ENCODE peak calls at places on chromosomes 4 and X, in seven cellular contexts. I is AG04449; O is stimulated activated CD4-positive, alpha-beta T cell treated with anti-CD3 and anti-CD28 coated beads, TNF-alpha, amount 100 ng/mL, for 48 hours; P is skeletal muscle cell; V is NCI-H1092 treated with DMSO at 0.1 percent for 48 hours; J is occipital lobe; C is T follicular helper cell. Q is an unnamed sample.

GRCh38 chr4:93759506-93759905 is 69.0 kb upstream of the ATOH1 start:
- DNase-seq in C (no peak), I (no peak), O (no peak), P (no peak), J (no peak), V (no peak), Q (no peak)

GRCh38 chr4:5706486-5707290 is 1.7 kb downstream of the EVC2 start:
- DNase-seq in J (no peak), V (no peak), C (no peak), O (no peak), I (no peak), P (no peak), Q (no peak)

GRCh38 chr4:2249526-2249991 is 7.6 kb upstream of the HAUS3 start:
- DNase-seq in O (no peak), C (no peak), J (no peak), V (no peak), P (no peak), I (no peak), Q (no peak)

GRCh38 chr4:85751907-85752306 is 277.0 kb downstream of the ARHGAP24 start:
- DNase-seq in V (no peak), J (no peak), C (no peak), P (no peak), I (no peak), O (no peak), Q (no peak)

GRCh38 chrX:40068048-40068447 is 29.7 kb downstream of the BCOR start:
- DNase-seq in P (no peak), J (no peak), O (no peak), I (no peak), V (no peak), C (no peak), Q (no peak)

GRCh38 chrX:68375803-68376202 is 57.5 kb downstream of the OPHN1 start:
- DNase-seq in O (no peak), V (no peak), J (no peak), C (no peak), I (no peak), P (no peak), Q (no peak)

GRCh38 chr4:116880625-116881024 is 204.8 kb downstream of the TRAM1L1 start:
- DNase-seq in O (no peak), V (no peak), J (no peak), I (no peak), P (no peak), C (no peak), Q (no peak)

GRCh38 chr4:81724925-81725329 is 253.2 kb upstream of the RASGEF1B start:
- DNase-seq in I (no peak), P (no peak), O (peak; percentile 29), J (peak; percentile 50), V (no peak), C (no peak), Q (peak; percentile 19)

GRCh38 chr4:141499454-141499853 is 136.9 kb upstream of the IL15 start:
- DNase-seq in O (no peak), V (no peak), J (no peak), I (no peak), P (no peak), C (no peak), Q (no peak)

GRCh38 chrX:16870861-16871584 is 861 bp upstream of the RBBP7 start:
- DNase-seq in C (peak; percentile 19), V (peak; percentile 47), O (no peak), J (peak; percentile 30), I (no peak), P (no peak), Q (no peak)

GRCh38 chr4:120691106-120691505 is 231.4 kb downstream of the PRDM5 start:
- DNase-seq in O (no peak), P (no peak), I (no peak), J (no peak), C (no peak), V (no peak), Q (no peak)

GRCh38 chrX:50762578-50762977 is 51.4 kb downstream of the SHROOM4 start:
- DNase-seq in I (no peak), J (no peak), V (no peak), C (no peak), O (no peak), P (no peak), Q (no peak)

GRCh38 chr4:173057906-173058305 is 110.7 kb upstream of the GALNT7 start:
- DNase-seq in C (no peak), P (no peak), O (no peak), I (no peak), J (no peak), V (peak; percentile 72), Q (no peak)

GRCh38 chr4:167028976-167029375 is 205.3 kb downstream of the SPOCK3 start:
- DNase-seq in J (no peak), C (no peak), I (no peak), O (no peak), V (no peak), P (no peak), Q (no peak)